ENCODE peak calls at places on chromosomes 1 and 21, in eight cellular contexts. W is ovary; O is naive thymus-derived CD4-positive, alpha-beta T cell; X is mesenchymal stem cell; U is breast epithelium; Z is OCI-LY7; B is stomach; G is PC-9. E is an unnamed sample.

GRCh38 chr1:218547901-218548730 is 203.0 kb downstream of the TGFB2 start:
- DNase-seq in X (no peak), B (no peak), Z (no peak), W (no peak), G (no peak), U (no peak), O (no peak), E (no peak)

GRCh38 chr1:198169704-198170103 is 12.9 kb downstream of the NEK7 start:
- DNase-seq in G (no peak), B (no peak), Z (no peak), U (no peak), O (no peak), X (peak; percentile 33), W (no peak), E (peak; percentile 92)

GRCh38 chr1:54342306-54342705 is 63.9 kb downstream of the SSBP3 start:
- DNase-seq in X (no peak), W (no peak), B (no peak), G (no peak), Z (no peak), O (no peak), U (no peak), E (no peak)

GRCh38 chr1:59214764-59215208 is 82.1 kb upstream of the FGGY start:
- DNase-seq in X (peak; percentile 43), U (no peak), Z (no peak), B (peak; percentile 36), G (no peak), W (no peak), O (no peak), E (no peak)

GRCh38 chr1:222663535-222663934 is 45.6 kb downstream of the MIA3 start:
- DNase-seq in W (no peak), U (no peak), Z (no peak), X (no peak), B (no peak), O (no peak), G (no peak), E (no peak)

GRCh38 chr1:32208891-32209309 is at the start of gene DCDC2B:
- DNase-seq in X (peak; percentile 65), G (peak; percentile 93), U (peak; percentile 83), Z (no peak), O (no peak), B (peak; percentile 89), W (peak; percentile 45), E (no peak)

GRCh38 chr1:93219443-93219842 is 38.9 kb downstream of the CCDC18 start:
- DNase-seq in W (no peak), Z (peak; percentile 13), G (no peak), X (peak; percentile 14), B (no peak), O (peak; percentile 28), U (no peak), E (no peak)

GRCh38 chr1:6123816-6124215 is 56.3 kb downstream of the CHD5 start:
- DNase-seq in X (no peak), O (no peak), B (no peak), W (no peak), U (no peak), Z (no peak), G (no peak), E (no peak)

GRCh38 chr1:119291611-119292206 is 76.9 kb upstream of the HAO2 start:
- DNase-seq in B (no peak), U (no peak), O (no peak), X (no peak), W (no peak), Z (no peak), G (no peak), E (no peak)

GRCh38 chr1:116855788-116856187 is 53.9 kb upstream of the PTGFRN start:
- DNase-seq in W (no peak), X (no peak), O (no peak), B (no peak), Z (no peak), U (no peak), G (no peak), E (no peak)

GRCh38 chr1:59417406-59417805 is 120.5 kb downstream of the FGGY start:
- DNase-seq in G (no peak), X (no peak), W (no peak), O (no peak), Z (no peak), U (no peak), B (no peak), E (no peak)

GRCh38 chr1:201330541-201330940 is 46.9 kb downstream of the TNNT2 start:
- DNase-seq in W (no peak), Z (no peak), G (no peak), U (no peak), B (no peak), O (no peak), X (no peak), E (no peak)

GRCh38 chr1:16351449-16351993 is 759 bp downstream of the FBXO42 start:
- DNase-seq in W (no peak), G (no peak), X (peak; percentile 61), U (no peak), O (no peak), Z (peak; percentile 8), B (no peak), E (peak; percentile 58)

GRCh38 chr1:204760350-204761134 is 75.0 kb upstream of the LRRN2 start:
- DNase-seq in G (no peak), U (no peak), W (no peak), Z (no peak), B (no peak), O (no peak), X (no peak), E (no peak)

GRCh38 chr1:216535059-216535458 is 111.8 kb upstream of the USH2A start:
- DNase-seq in B (no peak), G (no peak), O (no peak), U (no peak), W (no peak), X (peak; percentile 13), Z (no peak), E (no peak)

GRCh38 chr21:45404726-45405270 is at the start of gene COL18A1:
- DNase-seq in B (peak; percentile 52), U (no peak), X (peak; percentile 64), W (peak; percentile 85), Z (no peak), O (peak; percentile 68), G (peak; percentile 67), E (peak; percentile 39)

GRCh38 chr1:15303912-15304311 is 56.9 kb downstream of the FHAD1 start:
- DNase-seq in X (no peak), Z (no peak), B (no peak), G (no peak), W (no peak), U (no peak), O (no peak), E (no peak)

GRCh38 chr1:66685265-66685664 is 67.0 kb upstream of the DYNLT5 start:
- DNase-seq in B (no peak), O (no peak), G (no peak), Z (no peak), U (no peak), W (no peak), X (no peak), E (no peak)

GRCh38 chr1:53339736-53340385 is 12.0 kb upstream of the LRP8 start:
- DNase-seq in B (peak; percentile 14), U (peak; percentile 36), W (peak; percentile 3), G (no peak), Z (no peak), X (no peak), O (no peak), E (no peak)

GRCh38 chr21:30628109-30628508 is 6.9 kb upstream of the KRTAP20-2 start:
- DNase-seq in U (no peak), Z (no peak), O (no peak), X (no peak), W (no peak), B (no peak), G (no peak), E (no peak)

GRCh38 chr1:166588741-166589140 is 250.5 kb upstream of the POGK start:
- DNase-seq in W (no peak), X (no peak), Z (no peak), U (no peak), O (no peak), B (no peak), G (no peak), E (no peak)

DNA sequence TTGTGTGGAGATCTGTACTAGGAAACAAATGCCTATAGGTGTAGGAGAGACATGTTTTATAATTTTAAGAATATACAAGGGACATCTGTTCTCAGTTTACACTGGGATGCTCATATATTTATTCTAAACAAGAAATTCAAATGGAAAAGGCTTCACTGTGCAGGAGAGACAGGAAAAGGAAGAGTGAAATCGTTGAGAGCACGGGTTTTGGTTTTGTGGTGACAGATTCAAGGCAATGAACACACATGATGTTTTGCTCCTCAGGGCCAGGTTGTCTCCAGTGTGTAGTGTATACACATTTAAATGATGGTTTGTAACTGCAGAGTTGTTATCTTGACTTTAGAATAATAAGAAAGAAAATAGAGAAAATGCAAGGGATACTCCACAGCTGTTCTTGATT is 73.7 kb downstream of the S1PR1 start:
- DNase-seq in X (no peak), G (no peak), U (no peak), B (no peak), W (no peak), Z (no peak), O (no peak), E (no peak)
- H3K4me1 ChIP-seq in X (peaks cover 5% of the 10 kb centered on the region), G (no peaks in the 10 kb centered on the region), U (no peaks in the 10 kb centered on the region), B (peaks cover 13% of the 10 kb centered on the region), W (no peaks in the 10 kb centered on the region), Z (peaks cover 24% of the 10 kb centered on the region), O (peaks cover 46% of the 10 kb centered on the region), E (peaks cover 6% of the 10 kb centered on the region)

DNA sequence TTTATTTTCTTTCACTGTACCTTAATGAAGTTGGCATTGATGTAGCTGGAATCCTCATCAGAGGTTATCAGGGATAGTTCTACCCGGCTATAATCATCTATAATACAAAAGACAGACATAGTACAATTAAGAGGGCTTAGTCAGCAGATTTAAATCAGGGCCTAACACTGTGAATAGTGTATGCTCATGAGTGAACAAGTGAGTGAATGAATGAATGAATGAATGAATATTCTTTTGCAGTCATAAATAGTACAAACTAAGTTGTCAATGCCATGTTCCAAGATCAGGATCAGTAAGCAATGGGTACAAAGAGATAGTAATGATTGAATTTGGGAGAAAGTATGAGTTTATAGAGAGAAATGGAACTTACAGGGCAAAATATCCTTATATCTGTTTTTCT is 12.5 kb downstream of the PTPN22 start:
- DNase-seq in W (no peak), O (no peak), Z (no peak), X (no peak), G (no peak), B (no peak), U (no peak), E (no peak)
- H3K4me1 ChIP-seq in W (no peaks in the 10 kb centered on the region), O (no peaks in the 10 kb centered on the region), Z (peaks cover 70% of the 10 kb centered on the region), X (peaks cover 2% of the 10 kb centered on the region), G (no peaks in the 10 kb centered on the region), B (no peaks in the 10 kb centered on the region), U (no peaks in the 10 kb centered on the region), E (peaks cover 14% of the 10 kb centered on the region)

GRCh38 chr1:212529211-212529731 is 79.3 kb upstream of the ATF3 start:
- DNase-seq in Z (no peak), X (no peak), G (no peak), B (no peak), W (no peak), O (no peak), U (no peak), E (no peak)
- H3K4me1 ChIP-seq in Z (no peaks in the 10 kb centered on the region), X (peaks cover 5% of the 10 kb centered on the region), G (peaks cover 4% of the 10 kb centered on the region), B (no peaks in the 10 kb centered on the region), W (no peaks in the 10 kb centered on the region), O (no peaks in the 10 kb centered on the region), U (no peaks in the 10 kb centered on the region), E (no peaks in the 10 kb centered on the region)

DNA sequence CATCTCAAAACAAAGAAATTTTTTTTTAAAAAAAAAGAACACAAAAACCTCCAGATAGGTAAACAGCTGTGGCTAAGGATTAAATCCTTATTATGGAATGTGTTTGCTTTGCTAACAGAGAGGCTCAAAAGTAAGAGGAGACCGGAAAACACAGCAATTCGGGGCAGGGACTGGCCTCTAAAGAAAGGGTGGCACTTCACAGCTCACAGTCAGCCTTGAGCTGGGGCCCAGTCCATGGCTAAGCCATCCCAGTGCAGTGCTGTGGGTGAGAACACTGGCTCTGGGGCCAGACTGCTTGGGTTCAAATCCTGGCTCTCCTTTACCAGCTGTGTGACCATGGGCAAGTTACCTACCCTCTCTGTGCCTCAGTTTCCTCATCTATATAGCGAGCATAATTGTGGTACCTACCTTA is 28.2 kb downstream of the KIF17 start:
- DNase-seq in W (no peak), Z (no peak), G (no peak), O (no peak), B (no peak), U (no peak), X (no peak), E (no peak)
- H3K4me1 ChIP-seq in W (no peaks in the 10 kb centered on the region), Z (no peaks in the 10 kb centered on the region), G (no peaks in the 10 kb centered on the region), O (no peaks in the 10 kb centered on the region), B (no peaks in the 10 kb centered on the region), U (no peaks in the 10 kb centered on the region), X (peaks cover under 1% of the 10 kb centered on the region), E (peaks cover 7% of the 10 kb centered on the region)

E was measured in endothelial cell of umbilical vein.